ENCODE peak calls at places on chromosome 16, in nine cellular contexts. D is iPS DF 6.9, Z is gastrocnemius medialis, B is cardiac muscle cell, O is testis, S is aorta, T is psoas muscle, V is right cardiac atrium, Y is A549. H is an unnamed sample. For H3K4me1, the result is how much of the 10 kb centered on the place peaks cover.

GRCh38 chr16:31201511-31202401 is 804 bp downstream of the PYCARD start:
- DNase-seq in D (no peak), Z (no peak), B (no peak), O (no peak), S (peak), T (peak), V (peak), Y (no peak), H (peak)

GRCh38 chr16:2152695-2153506 is 2.7 kb upstream of the TRAF7 start:
- DNase-seq in D (no peak), Z (no peak), B (peak), O (no peak), S (no peak), T (no peak), V (no peak), Y (no peak), H (peak)

GRCh38 chr16:17963185-17963836 is 373.2 kb downstream of the NPIPA8 start:
- DNase-seq in D (no peak), Z (no peak), B (no peak), O (no peak), S (no peak), T (no peak), V (no peak), Y (no peak), H (no peak)

GRCh38 chr16:986411-986810 is 4.8 kb downstream of the SOX8 start:
- DNase-seq in D (no peak), Z (no peak), B (no peak), O (no peak), S (no peak), T (no peak), V (no peak), Y (no peak), H (no peak)

GRCh38 chr16:70778901-70779309 is 22.1 kb downstream of the VAC14 start:
- DNase-seq in D (no peak), Z (peak), B (peak), O (peak), S (peak), T (peak), V (peak), Y (peak), H (peak)

GRCh38 chr16:81626181-81626674 is 152.9 kb upstream of the PLCG2 start:
- DNase-seq in D (no peak), Z (no peak), B (no peak), O (no peak), S (no peak), T (no peak), V (no peak), Y (no peak), H (no peak)

GRCh38 chr16:53415504-53415903 is 18.8 kb upstream of the RBL2 start:
- DNase-seq in D (no peak), Z (no peak), B (peak), O (no peak), S (no peak), T (no peak), V (no peak), Y (no peak), H (no peak)

GRCh38 chr16:30875881-30876791 is 17.7 kb downstream of the BCL7C start:
- DNase-seq in D (no peak), Z (no peak), B (peak), O (no peak), S (no peak), T (no peak), V (no peak), Y (no peak), H (peak)

GRCh38 chr16:49469323-49469670 is 95.7 kb downstream of the C16orf78 start:
- DNase-seq in D (no peak), Z (no peak), B (no peak), O (no peak), S (no peak), T (no peak), V (no peak), Y (no peak), H (no peak)

GRCh38 chr16:59463776-59464175 is 729.7 kb upstream of the GOT2 start:
- DNase-seq in D (no peak), Z (no peak), B (no peak), O (no peak), S (no peak), T (no peak), V (no peak), Y (peak), H (no peak)

GRCh38 chr16:74757347-74757746 is 17.3 kb downstream of the FA2H start:
- DNase-seq in D (no peak), Z (no peak), B (no peak), O (no peak), S (no peak), T (no peak), V (no peak), Y (no peak), H (no peak)

GRCh38 chr16:15689290-15689689 is 39.2 kb downstream of the NDE1 start:
- DNase-seq in D (no peak), Z (no peak), B (no peak), O (no peak), S (no peak), T (no peak), V (no peak), Y (no peak), H (no peak)

GRCh38 chr16:22400899-22401298 is 26.5 kb upstream of the CDR2 start:
- DNase-seq in D (no peak), Z (no peak), B (no peak), O (no peak), S (peak), T (no peak), V (no peak), Y (no peak), H (no peak)

GRCh38 chr16:50260206-50261159 is 5.9 kb upstream of the ADCY7 start:
- DNase-seq in D (no peak), Z (no peak), B (no peak), O (no peak), S (peak), T (no peak), V (no peak), Y (no peak), H (no peak)

GRCh38 chr16:64475627-64476351 is 646.1 kb downstream of the CDH11 start:
- DNase-seq in D (no peak), Z (no peak), B (peak), O (no peak), S (no peak), T (no peak), V (no peak), Y (no peak), H (no peak)

GRCh38 chr16:27773344-27773743 is 223.4 kb downstream of the KATNIP start:
- DNase-seq in D (no peak), Z (no peak), B (no peak), O (no peak), S (no peak), T (no peak), V (no peak), Y (no peak), H (no peak)

GRCh38 chr16:85557976-85558589 is 55.0 kb upstream of the GSE1 start:
- DNase-seq in D (no peak), Z (peak), B (no peak), O (no peak), S (no peak), T (no peak), V (peak), Y (no peak), H (peak)

GRCh38 chr16:89324056-89325010 is 106.8 kb downstream of the ZNF778 start:
- DNase-seq in D (no peak), Z (no peak), B (no peak), O (no peak), S (peak), T (no peak), V (peak), Y (no peak), H (no peak)
- H3K4me1 ChIP-seq in D (under half), Z (half or more), B (half or more), O (under half), S (under half), T (half or more), V (under half), Y (half or more), H (half or more)

GRCh38 chr16:29819506-29819905 is 756 bp upstream of the MVP start:
- DNase-seq in D (no peak), Z (no peak), B (no peak), O (peak), S (peak), T (no peak), V (no peak), Y (peak), H (peak)
- H3K4me1 ChIP-seq in D (under half), Z (half or more), B (under half), O (half or more), S (under half), T (under half), V (under half), Y (half or more), H (under half)

GRCh38 chr16:3797904-3798811 is 80.8 kb upstream of the TRAP1 start:
- DNase-seq in D (no peak), Z (no peak), B (no peak), O (no peak), S (no peak), T (no peak), V (no peak), Y (no peak), H (no peak)

GRCh38 chr16:3797473-3797872 is 80.1 kb upstream of the TRAP1 start:
- DNase-seq in D (no peak), Z (no peak), B (no peak), O (no peak), S (no peak), T (no peak), V (no peak), Y (no peak), H (no peak)

GRCh38 chr16:3800477-3801270 is 79.8 kb downstream of the CREBBP start:
- DNase-seq in D (no peak), Z (no peak), B (no peak), O (peak), S (no peak), T (no peak), V (no peak), Y (no peak), H (no peak)

GRCh38 chr16:3798827-3799226 is 81.5 kb upstream of the TRAP1 start:
- DNase-seq in D (no peak), Z (no peak), B (no peak), O (no peak), S (no peak), T (no peak), V (no peak), Y (no peak), H (no peak)

DNA sequence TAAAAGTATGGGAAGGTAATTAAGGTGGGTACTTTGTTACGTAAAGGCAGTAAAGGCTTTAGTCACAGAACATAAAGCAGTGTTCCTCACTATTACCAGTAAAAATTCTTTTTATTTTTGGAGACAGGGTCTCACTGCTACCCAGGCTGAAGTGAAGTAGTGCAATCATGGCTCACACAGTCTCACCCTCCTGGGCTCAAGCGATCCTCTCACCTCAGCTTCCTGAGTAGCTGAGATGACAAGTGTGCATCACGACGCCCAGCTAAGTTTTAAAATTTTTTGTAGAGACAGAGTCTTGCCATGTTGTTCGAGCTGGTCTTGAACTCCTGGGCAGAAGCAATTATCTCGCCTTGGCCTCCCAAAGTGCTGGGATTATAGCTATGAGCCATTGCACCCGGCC is 80.5 kb downstream of the CREBBP start:
- DNase-seq in D (no peak), Z (no peak), B (no peak), O (no peak), S (no peak), T (no peak), V (no peak), Y (no peak), H (no peak)
- H3K4me1 ChIP-seq in D (under half), Z (under half), B (under half), O (under half), S (under half), T (half or more), V (under half), Y (under half), H (half or more)

GRCh38 chr16:24990803-24991202 is 24.4 kb downstream of the ARHGAP17 start:
- DNase-seq in D (no peak), Z (no peak), B (no peak), O (no peak), S (no peak), T (no peak), V (no peak), Y (no peak), H (no peak)

GRCh38 chr16:24988137-24988535 is 27.0 kb downstream of the ARHGAP17 start:
- DNase-seq in D (no peak), Z (no peak), B (no peak), O (no peak), S (no peak), T (no peak), V (no peak), Y (no peak), H (no peak)

GRCh38 chr16:24988593-24989338 is 26.4 kb downstream of the ARHGAP17 start:
- DNase-seq in D (no peak), Z (no peak), B (peak), O (peak), S (no peak), T (no peak), V (no peak), Y (peak), H (peak)

GRCh38 chr16:24991349-24991748 is 23.8 kb downstream of the ARHGAP17 start:
- DNase-seq in D (no peak), Z (no peak), B (no peak), O (peak), S (no peak), T (no peak), V (no peak), Y (no peak), H (no peak)

DNA sequence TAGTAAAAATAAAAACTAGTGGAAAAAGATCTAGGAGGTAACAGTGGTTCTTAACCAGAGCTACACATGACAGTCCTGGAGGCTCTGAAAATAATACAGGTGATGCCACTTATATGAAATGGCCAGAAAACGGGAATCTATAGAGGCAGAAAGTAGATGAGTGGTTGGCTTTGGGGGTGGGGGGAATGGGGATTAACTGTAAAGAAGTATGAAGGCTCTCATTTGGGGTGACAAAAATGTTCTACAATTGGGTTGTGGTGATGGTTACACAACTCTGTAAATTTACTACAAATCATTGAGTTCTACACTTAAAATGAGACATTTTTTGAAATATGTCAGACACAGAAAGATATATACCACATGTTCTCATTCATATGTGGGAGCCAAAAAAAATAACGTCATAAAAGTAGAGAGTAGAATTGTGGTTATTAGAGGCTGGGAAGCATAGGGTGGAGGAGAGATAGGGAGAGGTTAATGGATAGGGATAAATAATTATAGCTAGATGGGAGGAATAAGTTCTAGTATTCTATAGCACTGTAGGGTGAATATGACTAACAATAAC is 25.7 kb downstream of the ARHGAP17 start:
- DNase-seq in D (no peak), Z (no peak), B (no peak), O (no peak), S (no peak), T (no peak), V (no peak), Y (no peak), H (no peak)
- H3K4me1 ChIP-seq in D (under half), Z (half or more), B (under half), O (half or more), S (under half), T (half or more), V (under half), Y (half or more), H (half or more)

GRCh38 chr16:23640669-23640958 is 496 bp downstream of the PALB2 start:
- DNase-seq in D (peak), Z (no peak), B (no peak), O (no peak), S (no peak), T (no peak), V (no peak), Y (peak), H (no peak)
- H3K4me1 ChIP-seq in D (under half), Z (under half), B (under half), O (under half), S (under half), T (under half), V (under half), Y (under half), H (under half)

GRCh38 chr16:84356591-84357116 is 11.7 kb upstream of the ATP2C2 start:
- DNase-seq in D (no peak), Z (no peak), B (no peak), O (no peak), S (no peak), T (no peak), V (no peak), Y (no peak), H (peak)

GRCh38 chr16:84356176-84356575 is 12.2 kb upstream of the ATP2C2 start:
- DNase-seq in D (no peak), Z (no peak), B (no peak), O (no peak), S (no peak), T (no peak), V (no peak), Y (no peak), H (no peak)

GRCh38 chr16:84355149-84355548 is 13.2 kb upstream of the ATP2C2 start:
- DNase-seq in D (no peak), Z (no peak), B (no peak), O (no peak), S (no peak), T (no peak), V (no peak), Y (no peak), H (no peak)

GRCh38 chr16:84358601-84359295 is 9.6 kb upstream of the ATP2C2 start:
- DNase-seq in D (no peak), Z (no peak), B (no peak), O (no peak), S (no peak), T (no peak), V (no peak), Y (no peak), H (peak)

DNA sequence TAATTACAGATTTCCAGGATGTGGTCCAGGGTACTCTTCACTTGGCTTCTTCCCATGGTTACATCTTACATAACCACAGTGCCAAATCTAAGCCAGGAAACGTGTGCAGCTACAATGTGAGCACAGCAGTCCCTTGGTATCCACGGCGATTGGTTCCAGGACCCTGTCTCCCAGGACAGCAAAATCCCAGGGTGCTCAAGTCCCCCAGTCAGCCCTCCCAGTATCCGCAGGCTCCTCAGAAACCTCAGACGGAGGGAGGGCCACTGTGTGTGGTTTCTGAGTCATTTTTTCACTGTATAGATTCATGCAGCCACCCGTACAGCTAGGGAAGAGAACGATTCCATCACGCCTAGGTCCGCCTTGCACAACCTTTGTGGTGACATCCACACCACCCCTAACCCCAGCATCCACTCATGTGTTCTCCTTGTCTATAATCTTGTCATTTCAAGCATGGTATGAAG is 11.1 kb upstream of the ATP2C2 start:
- DNase-seq in D (no peak), Z (no peak), B (no peak), O (no peak), S (no peak), T (no peak), V (no peak), Y (no peak), H (no peak)
- H3K4me1 ChIP-seq in D (under half), Z (under half), B (under half), O (under half), S (under half), T (under half), V (under half), Y (under half), H (under half)

H was measured in transverse colon.